ENCODE peak calls at places on chromosomes 13 and 19, in six cellular contexts. Q is endothelial cell of umbilical vein, J is lower lobe of right lung, Y is breast epithelium, L is colonic mucosa, I is HepG2. P is an unnamed sample. For H3K4me1, the result is how much of the 10 kb centered on the place peaks cover.

GRCh38 chr19:15372891-15373301 is 6.7 kb downstream of the AKAP8 start:
- DNase-seq in Q (no peak), J (no peak), Y (no peak), L (no peak), I (no peak), P (no peak)

GRCh38 chr13:29884671-29885424 is 34.4 kb upstream of the UBL3 start:
- DNase-seq in Q (no peak), J (no peak), Y (no peak), L (no peak), I (peak), P (no peak)

GRCh38 chr19:6440905-6441304 is 7.3 kb upstream of the SLC25A41 start:
- DNase-seq in Q (no peak), J (no peak), Y (no peak), L (no peak), I (no peak), P (no peak)

GRCh38 chr19:45515081-45515624 is 7.9 kb downstream of the VASP start:
- DNase-seq in Q (no peak), J (peak), Y (no peak), L (peak), I (peak), P (no peak)

GRCh38 chr13:38265135-38265497 is 84.5 kb upstream of the UFM1 start:
- DNase-seq in Q (no peak), J (peak), Y (no peak), L (no peak), I (no peak), P (peak)

GRCh38 chr13:74675185-74675584 is 541.0 kb upstream of the KLF12 start:
- DNase-seq in Q (no peak), J (no peak), Y (no peak), L (no peak), I (no peak), P (no peak)

GRCh38 chr19:29831041-29831548 is 19.3 kb downstream of the CCNE1 start:
- DNase-seq in Q (peak), J (no peak), Y (no peak), L (no peak), I (no peak), P (no peak)

GRCh38 chr19:2867025-2867991 is at the start of gene ZNF556:
- DNase-seq in Q (no peak), J (no peak), Y (no peak), L (no peak), I (peak), P (no peak)

GRCh38 chr19:31350693-31351211 is 1.5 kb upstream of the TSHZ3 start:
- DNase-seq in Q (no peak), J (peak), Y (no peak), L (no peak), I (no peak), P (no peak)

GRCh38 chr13:44311011-44311481 is 62.6 kb upstream of the SERP2 start:
- DNase-seq in Q (no peak), J (peak), Y (peak), L (no peak), I (no peak), P (peak)

GRCh38 chr19:54481326-54481930 is 8.3 kb upstream of the CDC42EP5 start:
- DNase-seq in Q (peak), J (no peak), Y (no peak), L (peak), I (peak), P (no peak)

GRCh38 chr19:10736916-10737551 is 19.2 kb downstream of the DNM2 start:
- DNase-seq in Q (no peak), J (peak), Y (no peak), L (no peak), I (no peak), P (no peak)

GRCh38 chr13:36294061-36294460 is 3.6 kb downstream of the CCDC169 start:
- DNase-seq in Q (no peak), J (no peak), Y (no peak), L (no peak), I (no peak), P (no peak)

GRCh38 chr13:86856996-86857395 is 814.2 kb upstream of the SLITRK5 start:
- DNase-seq in Q (no peak), J (no peak), Y (no peak), L (no peak), I (peak), P (no peak)

GRCh38 chr19:54158812-54159351 is 639 bp downstream of the LENG1 start:
- DNase-seq in Q (no peak), J (no peak), Y (no peak), L (no peak), I (no peak), P (no peak)

GRCh38 chr13:28744091-28744536 is 25.3 kb upstream of the SLC46A3 start:
- DNase-seq in Q (peak), J (no peak), Y (no peak), L (no peak), I (no peak), P (no peak)

GRCh38 chr13:24502567-24503375 is 9.8 kb downstream of the PARP4 start:
- DNase-seq in Q (peak), J (no peak), Y (no peak), L (peak), I (peak), P (peak)

GRCh38 chr19:14248578-14249011 is 42.6 kb upstream of the ADGRL1 start:
- DNase-seq in Q (peak), J (no peak), Y (no peak), L (peak), I (no peak), P (no peak)

GRCh38 chr13:42041684-42042035 is 6.8 kb upstream of the DGKH start:
- DNase-seq in Q (no peak), J (peak), Y (peak), L (peak), I (no peak), P (peak)

GRCh38 chr13:95641291-95641811 is 3.2 kb downstream of the DZIP1 start:
- DNase-seq in Q (peak), J (no peak), Y (no peak), L (no peak), I (no peak), P (no peak)

GRCh38 chr13:78401833-78402232 is 201.5 kb downstream of the POU4F1 start:
- DNase-seq in Q (no peak), J (no peak), Y (no peak), L (no peak), I (no peak), P (no peak)

GRCh38 chr13:51906581-51906980 is 44.8 kb downstream of the CCDC70 start:
- DNase-seq in Q (no peak), J (no peak), Y (peak), L (no peak), I (peak), P (no peak)

GRCh38 chr19:46513461-46514236 is 18.0 kb upstream of the PNMA8B start:
- DNase-seq in Q (peak), J (peak), Y (peak), L (peak), I (peak), P (no peak)

GRCh38 chr19:46369817-46370216 is 22.9 kb downstream of the PPP5C start:
- DNase-seq in Q (no peak), J (no peak), Y (peak), L (no peak), I (no peak), P (no peak)

GRCh38 chr19:18832331-18833140 is 777 bp downstream of the UPF1 start:
- DNase-seq in Q (peak), J (no peak), Y (no peak), L (peak), I (peak), P (no peak)

GRCh38 chr13:50339291-50339690 is 324.0 kb downstream of the KCNRG start:
- DNase-seq in Q (no peak), J (no peak), Y (no peak), L (no peak), I (no peak), P (no peak)

GRCh38 chr13:100633461-100633860 is 41.1 kb downstream of the TMTC4 start:
- DNase-seq in Q (no peak), J (no peak), Y (no peak), L (no peak), I (peak), P (no peak)

GRCh38 chr19:53037101-53038097 is 7.1 kb upstream of the ERVV-2 start:
- DNase-seq in Q (peak), J (peak), Y (no peak), L (peak), I (no peak), P (no peak)

GRCh38 chr19:7894612-7895309 is 6.5 kb downstream of the LRRC8E start:
- DNase-seq in Q (no peak), J (peak), Y (peak), L (peak), I (no peak), P (no peak)

GRCh38 chr19:18669883-18670282 is 13.6 kb upstream of the CRTC1 start:
- DNase-seq in Q (no peak), J (no peak), Y (no peak), L (no peak), I (no peak), P (no peak)

GRCh38 chr13:40342461-40342860 is 324.0 kb downstream of the FOXO1 start:
- DNase-seq in Q (no peak), J (no peak), Y (no peak), L (no peak), I (no peak), P (no peak)

DNA sequence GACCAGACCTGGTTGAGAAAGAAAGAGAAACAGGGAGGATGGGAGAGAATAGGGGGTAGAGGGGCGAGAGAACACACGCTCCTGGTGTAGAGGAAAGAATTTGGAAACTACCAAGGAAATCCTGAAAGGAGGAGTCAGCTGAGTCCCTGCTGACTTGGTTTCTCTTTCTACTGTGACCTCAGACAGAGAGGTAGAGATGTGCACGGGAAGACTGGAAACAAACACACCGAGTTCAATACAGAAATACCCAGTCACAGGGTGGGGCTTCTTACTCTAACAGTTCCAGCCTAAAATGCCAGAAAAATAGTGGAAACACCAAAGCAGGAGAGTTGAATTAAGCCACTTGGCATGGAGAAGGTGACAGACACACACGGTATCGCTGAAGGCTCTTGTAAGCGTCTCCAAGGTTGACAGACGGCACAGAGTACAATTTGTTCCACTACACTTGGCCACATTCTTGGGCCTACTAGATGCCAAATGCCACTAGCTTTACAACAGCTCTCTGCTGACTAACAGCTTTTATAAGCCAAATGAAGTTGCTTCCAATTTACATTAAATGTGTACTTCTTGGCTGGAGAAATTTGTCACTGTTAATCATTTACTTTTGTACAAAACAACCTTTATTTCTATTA is 28.0 kb downstream of the LATS2 start:
- DNase-seq in Q (no peak), J (no peak), Y (no peak), L (no peak), I (no peak), P (no peak)
- H3K4me1 ChIP-seq in Q (half or more), J (half or more), Y (under half), L (under half), I (under half), P (under half)

DNA sequence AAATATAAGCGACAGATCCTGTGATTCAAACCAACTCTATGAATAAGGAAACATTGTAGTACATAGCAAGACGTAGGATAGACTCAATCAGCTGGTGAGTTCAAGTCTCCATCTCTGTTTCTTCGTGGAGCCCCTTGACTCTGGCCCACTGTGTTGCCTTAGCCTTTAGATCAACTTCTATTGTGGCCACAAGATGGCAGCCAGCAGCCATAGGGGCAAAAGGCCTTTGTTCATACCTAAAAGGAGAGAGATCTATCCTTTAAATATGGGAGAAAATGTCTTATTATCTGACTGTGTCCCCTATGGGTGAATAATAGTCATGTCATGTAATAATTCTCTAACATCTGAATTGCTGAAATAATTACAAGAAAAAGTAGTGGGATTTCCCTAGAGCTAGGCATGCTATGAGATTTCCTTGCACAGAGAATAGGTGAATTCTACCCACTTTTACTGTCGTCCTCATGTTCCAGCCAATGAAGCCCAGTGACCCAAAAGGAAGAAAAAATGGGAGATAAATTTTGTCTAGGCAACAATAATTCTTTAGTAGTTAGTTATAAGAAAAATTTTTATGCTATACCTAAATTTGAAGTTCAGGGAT is 129.4 kb downstream of the PCDH20 start:
- DNase-seq in Q (no peak), J (no peak), Y (no peak), L (no peak), I (peak), P (no peak)
- TF ChIP-seq CTCF in Q (no peak), J (no peak), Y (no peak), L (no peak), I (peak), P (peak)

DNA sequence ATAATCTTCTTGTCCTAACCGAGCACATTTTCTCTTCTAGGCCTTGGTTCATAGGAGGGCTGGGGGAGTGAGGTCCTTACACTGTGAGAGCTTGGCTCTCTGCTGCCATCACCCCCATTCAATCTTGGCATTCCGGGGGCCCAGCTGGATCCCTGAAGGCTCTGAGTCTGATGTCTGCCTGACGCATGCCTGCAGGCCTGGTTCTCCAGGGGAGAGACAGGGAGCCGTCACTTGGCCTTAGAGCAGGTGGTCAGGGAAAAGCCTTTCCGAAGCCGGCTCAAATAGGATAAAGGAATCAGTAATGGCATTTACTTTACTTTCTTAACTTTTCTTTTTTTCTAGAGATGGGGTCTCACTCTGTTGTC is 110.5 kb downstream of the KDM4B start:
- DNase-seq in Q (no peak), J (no peak), Y (no peak), L (no peak), I (no peak), P (no peak)
- H3K4me3 ChIP-seq in Q (no peak), J (no peak), Y (no peak), L (no peak), I (no peak), P (no peak)

DNA sequence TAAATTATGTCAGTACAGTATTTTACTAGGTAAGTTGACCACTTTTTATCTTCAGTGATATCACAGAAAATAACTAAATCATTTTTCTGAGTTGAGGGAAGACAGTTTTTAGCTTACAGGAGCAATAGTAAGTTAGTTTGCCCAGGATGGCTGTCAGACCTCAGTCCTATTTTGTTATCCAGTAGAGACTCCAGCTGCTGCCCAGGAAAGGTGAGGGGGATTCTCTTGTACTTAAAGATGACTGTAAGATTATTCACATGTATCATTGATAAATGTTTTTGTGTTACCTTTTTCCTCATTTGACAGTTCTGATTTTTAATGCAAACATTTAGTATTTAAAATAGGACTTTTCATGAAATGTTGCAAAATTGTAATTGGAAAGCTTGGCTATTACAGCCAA is 14.5 kb upstream of the GPR183 start:
- DNase-seq in Q (no peak), J (no peak), Y (no peak), L (no peak), I (no peak), P (no peak)
- H3K4me1 ChIP-seq in Q (under half), J (under half), Y (under half), L (under half), I (under half), P (under half)

GRCh38 chr19:33192010-33192409 is 2.1 kb upstream of the LRP3 start:
- DNase-seq in Q (no peak), J (peak), Y (no peak), L (no peak), I (no peak), P (no peak)
- TF ChIP-seq CTCF in Q (no peak), J (no peak), Y (no peak), L (no peak), I (peak), P (no peak)

GRCh38 chr13:79468819-79469218 is 12.1 kb upstream of the NDFIP2 start:
- DNase-seq in Q (no peak), J (no peak), Y (no peak), L (no peak), I (no peak), P (no peak)
- H3K4me3 ChIP-seq in Q (no peak), J (no peak), Y (no peak), L (no peak), I (no peak), P (no peak)